ENCODE peak calls at places on chromosomes 3 and 15, in six cellular contexts. I is kidney tubule cell, J is A549, E is cardiac fibroblast, N is mesenchymal stem cell, K is nucleus accumbens. X is an unnamed sample.

GRCh38 chr3:42655980-42656679 is 2.6 kb downstream of the ZBTB47 start:
- DNase-seq in I (no peak), J (no peak), E (peak; percentile 64), N (peak; percentile 52), K (no peak), X (no peak)

GRCh38 chr3:134315286-134316106 is 58.8 kb downstream of the AMOTL2 start:
- DNase-seq in I (peak; percentile 58), J (no peak), E (peak; percentile 90), N (peak; percentile 53), K (no peak), X (no peak)

GRCh38 chr3:183653209-183654064 is 18.0 kb downstream of the KLHL24 start:
- DNase-seq in I (no peak), J (no peak), E (peak; percentile 19), N (peak; percentile 7), K (no peak), X (no peak)

GRCh38 chr3:136634821-136635220 is 117.4 kb downstream of the STAG1 start:
- DNase-seq in I (no peak), J (no peak), E (no peak), N (no peak), K (no peak), X (no peak)

GRCh38 chr3:49422379-49423248 is at the start of gene AMT:
- DNase-seq in I (peak; percentile 52), J (no peak), E (no peak), N (peak; percentile 72), K (no peak), X (no peak)

GRCh38 chr3:113695818-113696645 is at the start of gene USF3:
- DNase-seq in I (peak; percentile 68), J (peak; percentile 79), E (peak; percentile 45), N (peak; percentile 65), K (peak; percentile 56), X (peak; percentile 75)

GRCh38 chr3:72161870-72162617 is 377.1 kb upstream of the PROK2 start:
- DNase-seq in I (peak; percentile 89), J (peak; percentile 49), E (peak; percentile 73), N (no peak), K (no peak), X (no peak)

GRCh38 chr3:96753124-96753523 is 61.3 kb upstream of the EPHA6 start:
- DNase-seq in I (no peak), J (no peak), E (no peak), N (no peak), K (no peak), X (no peak)

GRCh38 chr3:161263057-161263456 is 41.9 kb downstream of the NMD3 start:
- DNase-seq in I (peak; percentile 37), J (no peak), E (peak; percentile 93), N (peak; percentile 67), K (no peak), X (no peak)

GRCh38 chr3:99410789-99411311 is 227.5 kb upstream of the COL8A1 start:
- DNase-seq in I (peak; percentile 92), J (no peak), E (peak; percentile 94), N (peak; percentile 86), K (no peak), X (no peak)

GRCh38 chr15:38481113-38481512 is 27.2 kb downstream of the FAM98B start:
- DNase-seq in I (no peak), J (no peak), E (no peak), N (no peak), K (no peak), X (no peak)

GRCh38 chr3:50350527-50351317 is at the start of the genes CYB561D2 and NPRL2:
- DNase-seq in I (peak; percentile 94), J (peak; percentile 92), E (peak; percentile 93), N (peak; percentile 96), K (peak; percentile 94), X (peak; percentile 95)